ENCODE peak calls at places on chromosomes 4 and X, in ten cellular contexts. K, P, Q, J, U, B, C, V, I and S are unnamed samples.

GRCh38 chr4:13537011-13537831 is 7.1 kb downstream of the NKX3-2 start:
- DNase-seq in K (no peak), P (no peak), Q (no peak), J (peak), U (no peak), B (no peak), C (no peak), V (no peak), I (no peak), S (no peak)

GRCh38 chr4:110119347-110119746 is 79.1 kb downstream of the ELOVL6 start:
- DNase-seq in K (peak), P (no peak), Q (no peak), J (no peak), U (no peak), B (no peak), C (no peak), V (no peak), I (no peak), S (no peak)

GRCh38 chr4:156390599-156391296 is 437.1 kb upstream of the CTSO start:
- DNase-seq in K (no peak), P (no peak), Q (peak), J (no peak), U (no peak), B (no peak), C (no peak), V (no peak), I (no peak), S (no peak)

GRCh38 chrX:38871129-38872029 is 70.1 kb downstream of the MID1IP1 start:
- DNase-seq in K (no peak), P (no peak), Q (no peak), J (no peak), U (no peak), B (no peak), C (no peak), V (no peak), I (no peak), S (no peak)

GRCh38 chr4:160819791-160820190 is 1344.0 kb downstream of the FSTL5 start:
- DNase-seq in K (no peak), P (no peak), Q (no peak), J (no peak), U (no peak), B (no peak), C (no peak), V (no peak), I (no peak), S (no peak)

GRCh38 chr4:98851806-98852205 is 77.1 kb downstream of the EIF4E start:
- DNase-seq in K (no peak), P (no peak), Q (peak), J (no peak), U (no peak), B (no peak), C (peak), V (no peak), I (no peak), S (no peak)

GRCh38 chr4:70721747-70722146 is at the start of gene RUFY3:
- DNase-seq in K (no peak), P (no peak), Q (peak), J (no peak), U (no peak), B (no peak), C (peak), V (no peak), I (no peak), S (no peak)

GRCh38 chr4:3123201-3123671 is 48.8 kb downstream of the HTT start:
- DNase-seq in K (no peak), P (no peak), Q (peak), J (peak), U (no peak), B (no peak), C (no peak), V (no peak), I (no peak), S (no peak)

GRCh38 chrX:12802741-12803140 is 11.5 kb downstream of the PRPS2 start:
- DNase-seq in K (no peak), P (no peak), Q (no peak), J (peak), U (no peak), B (no peak), C (no peak), V (no peak), I (no peak), S (no peak)

GRCh38 chrX:44042124-44042523 is 68.9 kb upstream of the NDP start:
- DNase-seq in K (no peak), P (no peak), Q (no peak), J (no peak), U (no peak), B (no peak), C (no peak), V (no peak), I (no peak), S (no peak)

GRCh38 chrX:30781711-30782444 is 107.2 kb downstream of the TAB3 start:
- DNase-seq in K (no peak), P (no peak), Q (no peak), J (no peak), U (no peak), B (no peak), C (no peak), V (no peak), I (no peak), S (no peak)

GRCh38 chrX:123481908-123482873 is 250.7 kb downstream of the THOC2 start:
- DNase-seq in K (no peak), P (no peak), Q (peak), J (no peak), U (no peak), B (no peak), C (no peak), V (no peak), I (no peak), S (no peak)

GRCh38 chr4:185134176-185134869 is 8.7 kb upstream of the SLC25A4 start:
- DNase-seq in K (peak), P (no peak), Q (peak), J (peak), U (no peak), B (no peak), C (peak), V (peak), I (no peak), S (no peak)

DNA sequence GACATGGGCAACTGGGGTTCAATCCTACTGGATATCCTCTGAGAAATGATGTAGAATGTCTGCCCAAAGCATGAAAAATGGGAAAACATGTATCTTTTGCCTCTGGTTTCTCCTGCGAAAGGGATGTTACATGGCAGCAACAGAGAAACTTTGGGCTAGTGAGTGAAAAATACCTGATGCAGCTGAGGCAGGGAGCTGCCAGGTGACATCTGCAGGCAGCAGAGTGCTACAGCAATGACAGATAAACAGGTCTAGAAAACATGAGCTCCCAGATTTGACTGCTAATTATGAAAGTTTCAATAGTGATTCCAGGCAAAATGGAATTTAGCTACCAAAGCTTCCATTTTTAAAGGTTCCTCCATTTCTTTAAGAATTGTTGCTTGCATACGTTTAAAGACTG is 4.8 kb upstream of the CXCL1 start:
- DNase-seq in K (peak), P (no peak), Q (no peak), J (peak), U (no peak), B (no peak), C (no peak), V (peak), I (no peak), S (no peak)
- TF ChIP-seq CTCF in K (peak), P (peak), Q (no peak), J (peak), U (no peak), B (peak), C (peak), V (peak), I (no peak), S (peak)

GRCh38 chrX:108537005-108537404 is 97.4 kb downstream of the COL4A5 start:
- DNase-seq in K (peak), P (peak), Q (peak), J (peak), U (no peak), B (no peak), C (no peak), V (peak), I (no peak), S (peak)
- TF ChIP-seq CTCF in K (peak), P (peak), Q (peak), J (peak), U (no peak), B (peak), C (peak), V (peak), I (peak), S (peak)

GRCh38 chr4:168677063-168677462 is 180.2 kb downstream of the PALLD start:
- DNase-seq in K (no peak), P (no peak), Q (no peak), J (no peak), U (no peak), B (no peak), C (no peak), V (no peak), I (no peak), S (no peak)

GRCh38 chr4:168674077-168674747 is 177.4 kb downstream of the PALLD start:
- DNase-seq in K (no peak), P (no peak), Q (no peak), J (no peak), U (no peak), B (no peak), C (no peak), V (no peak), I (no peak), S (no peak)

GRCh38 chr4:168673476-168673875 is 176.6 kb downstream of the PALLD start:
- DNase-seq in K (no peak), P (no peak), Q (no peak), J (no peak), U (no peak), B (no peak), C (no peak), V (no peak), I (no peak), S (no peak)

GRCh38 chr4:168677879-168678278 is 181.0 kb downstream of the PALLD start:
- DNase-seq in K (no peak), P (no peak), Q (no peak), J (no peak), U (no peak), B (no peak), C (no peak), V (no peak), I (no peak), S (no peak)

DNA sequence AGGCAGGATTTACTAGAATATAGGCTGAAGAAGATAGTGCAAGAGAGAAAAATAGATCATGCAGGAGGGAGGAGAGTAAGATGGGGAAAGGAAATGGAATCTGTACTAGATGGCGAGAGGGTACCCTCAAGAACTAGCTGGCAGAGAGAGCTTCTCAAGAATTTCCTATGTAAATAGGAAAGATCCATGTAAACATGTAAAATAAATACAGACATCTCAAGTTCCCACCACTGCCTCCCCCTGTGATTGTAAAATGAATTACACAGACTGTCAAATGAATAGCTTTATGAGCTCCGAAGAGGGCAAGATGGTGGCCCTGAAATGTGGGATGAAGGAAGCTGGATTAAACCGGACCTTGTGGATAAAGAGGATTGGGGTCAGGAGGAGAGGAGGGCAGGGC is 178.0 kb downstream of the PALLD start:
- DNase-seq in K (no peak), P (no peak), Q (no peak), J (no peak), U (no peak), B (no peak), C (no peak), V (no peak), I (no peak), S (no peak)
- TF ChIP-seq CTCF in K (no peak), P (no peak), Q (no peak), J (no peak), U (no peak), B (no peak), C (peak), V (no peak), I (no peak), S (no peak)

DNA sequence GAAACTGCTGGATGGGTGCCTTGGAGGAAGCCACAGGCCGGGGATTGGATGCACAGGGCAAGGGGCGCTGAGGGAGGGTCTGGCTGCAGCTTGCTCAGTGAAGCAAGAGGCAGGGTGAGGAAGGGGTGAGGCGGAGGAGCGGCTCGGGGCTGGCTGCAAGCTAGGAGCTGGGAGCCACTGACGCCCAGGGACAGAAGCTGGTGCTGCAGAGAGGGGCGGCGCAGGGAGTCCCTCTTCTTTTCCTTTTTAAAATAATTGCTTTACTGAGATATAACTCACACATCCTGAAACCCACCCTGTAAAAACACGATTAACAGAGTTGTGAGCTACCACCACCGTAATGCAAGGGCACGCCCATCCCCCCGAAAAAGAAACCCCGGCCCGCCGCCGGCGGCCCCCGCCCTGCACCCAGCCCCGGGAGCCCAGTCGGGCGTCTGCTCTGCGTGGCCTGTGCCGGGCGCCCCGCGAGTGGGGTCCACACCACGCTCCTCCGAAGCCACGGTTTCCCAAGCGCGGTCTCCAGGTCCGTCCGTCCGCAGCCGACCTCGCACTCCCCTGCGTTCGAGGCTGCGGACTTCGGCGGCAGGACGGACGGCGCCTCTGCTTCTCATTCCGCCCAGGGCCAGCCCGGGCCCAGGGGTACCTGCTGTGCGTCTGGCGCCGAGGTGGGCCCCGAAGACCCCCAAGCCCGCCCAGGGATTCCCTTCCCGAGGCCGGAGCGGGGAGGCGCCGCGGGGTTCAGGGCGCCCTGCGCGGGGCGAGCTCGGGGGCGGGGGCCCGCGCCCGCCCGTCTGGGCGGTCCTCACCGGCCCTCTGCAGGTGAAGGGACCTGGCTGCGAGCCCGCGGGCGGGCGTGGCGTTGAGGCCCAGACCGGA is 865 bp upstream of the UVSSA start:
- DNase-seq in K (peak), P (peak), Q (no peak), J (peak), U (no peak), B (peak), C (no peak), V (peak), I (peak), S (peak)
- TF ChIP-seq CTCF in K (no peak), P (peak), Q (peak), J (no peak), U (peak), B (peak), C (peak), V (peak), I (no peak), S (no peak)

DNA sequence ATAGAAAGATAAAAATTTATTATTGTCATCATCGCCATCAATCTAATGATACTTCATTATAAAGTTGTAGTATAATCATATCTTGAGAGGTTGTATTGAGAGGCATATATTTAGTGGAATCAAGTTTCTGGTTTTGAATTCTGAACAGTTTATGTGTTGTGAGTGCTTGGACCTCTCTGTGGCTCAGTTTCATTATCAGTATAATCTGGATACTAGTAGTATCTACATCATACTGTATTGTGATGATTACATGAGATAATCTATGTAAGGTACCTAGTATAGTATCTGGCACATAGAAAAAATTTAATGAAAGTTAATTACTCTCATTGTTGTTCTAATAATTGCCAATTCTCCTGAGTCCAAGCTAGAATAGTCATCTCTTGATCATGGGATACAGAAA is 161.2 kb upstream of the UBQLN2 start:
- DNase-seq in K (no peak), P (no peak), Q (no peak), J (no peak), U (no peak), B (no peak), C (no peak), V (no peak), I (no peak), S (no peak)
- TF ChIP-seq CTCF in K (no peak), P (no peak), Q (no peak), J (no peak), U (no peak), B (no peak), C (no peak), V (no peak), I (no peak), S (no peak)

GRCh38 chr4:177667687-177668086 is 225.4 kb upstream of the AGA start:
- DNase-seq in K (peak), P (no peak), Q (no peak), J (no peak), U (no peak), B (no peak), C (no peak), V (no peak), I (no peak), S (no peak)
- TF ChIP-seq CTCF in K (no peak), P (peak), Q (no peak), J (no peak), U (no peak), B (peak), C (no peak), V (no peak), I (no peak), S (no peak)

GRCh38 chr4:96352051-96352517 is 512.2 kb downstream of the PDHA2 start:
- DNase-seq in K (peak), P (peak), Q (no peak), J (peak), U (no peak), B (no peak), C (no peak), V (no peak), I (no peak), S (peak)
- TF ChIP-seq CTCF in K (no peak), P (peak), Q (no peak), J (no peak), U (no peak), B (peak), C (no peak), V (peak), I (peak), S (peak)

GRCh38 chrX:105969487-105969886 is 69.0 kb downstream of the SERPINA7 start:
- DNase-seq in K (no peak), P (no peak), Q (no peak), J (no peak), U (no peak), B (no peak), C (no peak), V (no peak), I (no peak), S (no peak)

GRCh38 chrX:105972690-105973386 is 65.7 kb downstream of the SERPINA7 start:
- DNase-seq in K (no peak), P (no peak), Q (no peak), J (no peak), U (no peak), B (no peak), C (no peak), V (no peak), I (no peak), S (no peak)

GRCh38 chrX:105973387-105973739 is 65.2 kb downstream of the SERPINA7 start:
- DNase-seq in K (no peak), P (no peak), Q (no peak), J (no peak), U (no peak), B (no peak), C (no peak), V (no peak), I (no peak), S (no peak)

GRCh38 chrX:105975382-105975781 is 63.1 kb downstream of the SERPINA7 start:
- DNase-seq in K (no peak), P (no peak), Q (no peak), J (no peak), U (no peak), B (no peak), C (no peak), V (no peak), I (no peak), S (no peak)
- TF ChIP-seq CTCF in K (no peak), P (peak), Q (no peak), J (no peak), U (no peak), B (peak), C (no peak), V (peak), I (no peak), S (peak)